ENCODE peak calls at places on chromosomes 6 and 20, in ten cellular contexts. One of them, this sample, is unnamed.

GRCh38 chr6:43009124-43009523 is 4.6 kb downstream of the MEA1 start:
- DNase-seq in cardiac fibroblast: peak
- DNase-seq in mesothelial cell of epicardium: no peak
- DNase-seq in cardiac muscle cell: peak
- DNase-seq in GM12865: peak
- DNase-seq in B cell: no peak
- DNase-seq in sigmoid colon: no peak
- DNase-seq in AG09319: no peak
- DNase-seq in CD8-positive, alpha-beta T cell: peak
- DNase-seq in upper lobe of left lung: no peak
- DNase-seq in this sample: no peak

GRCh38 chr6:138809677-138810076 is 13.8 kb downstream of the ECT2L start:
- DNase-seq in cardiac fibroblast: no peak
- DNase-seq in mesothelial cell of epicardium: no peak
- DNase-seq in cardiac muscle cell: no peak
- DNase-seq in GM12865: no peak
- DNase-seq in B cell: no peak
- DNase-seq in sigmoid colon: no peak
- DNase-seq in AG09319: no peak
- DNase-seq in CD8-positive, alpha-beta T cell: no peak
- DNase-seq in upper lobe of left lung: no peak
- DNase-seq in this sample: no peak

GRCh38 chr6:56259682-56260081 is 12.3 kb upstream of the COL21A1 start:
- DNase-seq in cardiac fibroblast: peak
- DNase-seq in mesothelial cell of epicardium: peak
- DNase-seq in cardiac muscle cell: peak
- DNase-seq in GM12865: no peak
- DNase-seq in B cell: no peak
- DNase-seq in sigmoid colon: no peak
- DNase-seq in AG09319: no peak
- DNase-seq in CD8-positive, alpha-beta T cell: no peak
- DNase-seq in upper lobe of left lung: no peak
- DNase-seq in this sample: peak

GRCh38 chr6:25006565-25007001 is 70.8 kb upstream of the RIPOR2 start:
- DNase-seq in cardiac fibroblast: peak
- DNase-seq in mesothelial cell of epicardium: no peak
- DNase-seq in cardiac muscle cell: peak
- DNase-seq in GM12865: peak
- DNase-seq in B cell: peak
- DNase-seq in sigmoid colon: peak
- DNase-seq in AG09319: no peak
- DNase-seq in CD8-positive, alpha-beta T cell: peak
- DNase-seq in upper lobe of left lung: peak
- DNase-seq in this sample: no peak

GRCh38 chr6:158770533-158770932 is 48.6 kb downstream of the EZR start:
- DNase-seq in cardiac fibroblast: peak
- DNase-seq in mesothelial cell of epicardium: no peak
- DNase-seq in cardiac muscle cell: no peak
- DNase-seq in GM12865: no peak
- DNase-seq in B cell: no peak
- DNase-seq in sigmoid colon: peak
- DNase-seq in AG09319: no peak
- DNase-seq in CD8-positive, alpha-beta T cell: no peak
- DNase-seq in upper lobe of left lung: no peak
- DNase-seq in this sample: no peak

GRCh38 chr6:52307900-52308372 is 23.4 kb upstream of the MCM3 start:
- DNase-seq in cardiac fibroblast: no peak
- DNase-seq in mesothelial cell of epicardium: no peak
- DNase-seq in cardiac muscle cell: no peak
- DNase-seq in GM12865: peak
- DNase-seq in B cell: no peak
- DNase-seq in sigmoid colon: no peak
- DNase-seq in AG09319: no peak
- DNase-seq in CD8-positive, alpha-beta T cell: no peak
- DNase-seq in upper lobe of left lung: no peak
- DNase-seq in this sample: no peak

GRCh38 chr20:63639093-63639860 is 12.4 kb upstream of the GMEB2 start:
- DNase-seq in cardiac fibroblast: no peak
- DNase-seq in mesothelial cell of epicardium: no peak
- DNase-seq in cardiac muscle cell: no peak
- DNase-seq in GM12865: peak
- DNase-seq in B cell: peak
- DNase-seq in sigmoid colon: no peak
- DNase-seq in AG09319: no peak
- DNase-seq in CD8-positive, alpha-beta T cell: peak
- DNase-seq in upper lobe of left lung: peak
- DNase-seq in this sample: no peak

GRCh38 chr6:25639653-25640052 is 12.4 kb upstream of the SCGN start:
- DNase-seq in cardiac fibroblast: no peak
- DNase-seq in mesothelial cell of epicardium: no peak
- DNase-seq in cardiac muscle cell: no peak
- DNase-seq in GM12865: no peak
- DNase-seq in B cell: no peak
- DNase-seq in sigmoid colon: no peak
- DNase-seq in AG09319: no peak
- DNase-seq in CD8-positive, alpha-beta T cell: no peak
- DNase-seq in upper lobe of left lung: no peak
- DNase-seq in this sample: no peak

GRCh38 chr6:111589366-111589765 is 16.3 kb downstream of the TRAF3IP2 start:
- DNase-seq in cardiac fibroblast: peak
- DNase-seq in mesothelial cell of epicardium: no peak
- DNase-seq in cardiac muscle cell: peak
- DNase-seq in GM12865: no peak
- DNase-seq in B cell: no peak
- DNase-seq in sigmoid colon: no peak
- DNase-seq in AG09319: peak
- DNase-seq in CD8-positive, alpha-beta T cell: no peak
- DNase-seq in upper lobe of left lung: no peak
- DNase-seq in this sample: peak

GRCh38 chr6:76862966-76863365 is 600.3 kb downstream of the HTR1B start:
- DNase-seq in cardiac fibroblast: peak
- DNase-seq in mesothelial cell of epicardium: no peak
- DNase-seq in cardiac muscle cell: peak
- DNase-seq in GM12865: no peak
- DNase-seq in B cell: no peak
- DNase-seq in sigmoid colon: no peak
- DNase-seq in AG09319: no peak
- DNase-seq in CD8-positive, alpha-beta T cell: no peak
- DNase-seq in upper lobe of left lung: no peak
- DNase-seq in this sample: no peak

DNA sequence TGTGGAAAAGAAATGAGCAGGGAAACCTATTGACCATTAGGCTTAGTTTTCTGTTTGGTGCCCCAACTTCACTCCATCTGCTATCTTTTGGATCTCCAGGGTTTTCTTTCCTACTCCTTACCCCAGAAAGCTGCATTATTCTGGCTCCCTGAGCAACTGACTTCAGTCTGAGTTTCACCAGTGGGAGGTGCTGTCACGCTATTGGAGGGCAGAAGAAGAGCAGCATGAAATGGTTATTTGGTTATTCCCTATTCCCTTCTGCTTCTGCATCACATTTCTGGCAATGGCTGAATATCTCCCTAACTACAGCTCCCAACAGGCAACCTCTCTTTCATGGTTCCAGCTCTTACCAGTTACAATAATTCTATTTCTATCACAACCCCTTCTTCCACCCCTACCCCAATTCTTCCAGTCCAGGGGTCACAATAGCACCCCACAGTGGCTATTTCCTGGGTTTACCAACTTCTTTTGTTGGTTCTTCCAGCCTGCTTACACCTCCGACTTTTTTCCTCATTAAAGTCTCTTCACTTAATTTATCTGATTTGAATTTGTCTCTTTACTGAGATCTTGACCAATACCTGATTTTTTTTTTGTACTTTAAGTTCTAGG is 311.5 kb downstream of the PLCB1 start:
- DNase-seq in cardiac fibroblast: no peak
- DNase-seq in mesothelial cell of epicardium: no peak
- DNase-seq in cardiac muscle cell: no peak
- DNase-seq in GM12865: no peak
- DNase-seq in B cell: no peak
- DNase-seq in sigmoid colon: no peak
- DNase-seq in AG09319: no peak
- DNase-seq in CD8-positive, alpha-beta T cell: no peak
- DNase-seq in upper lobe of left lung: no peak
- DNase-seq in this sample: no peak
- TF ChIP-seq CTCF in cardiac fibroblast: no peak
- TF ChIP-seq CTCF in mesothelial cell of epicardium: no peak
- TF ChIP-seq CTCF in cardiac muscle cell: no peak
- TF ChIP-seq CTCF in GM12865: no peak
- TF ChIP-seq CTCF in B cell: no peak
- TF ChIP-seq CTCF in sigmoid colon: no peak
- TF ChIP-seq CTCF in AG09319: no peak
- TF ChIP-seq CTCF in CD8-positive, alpha-beta T cell: no peak
- TF ChIP-seq CTCF in upper lobe of left lung: no peak
- TF ChIP-seq CTCF in this sample: no peak

GRCh38 chr6:161354956-161355355 is 81.1 kb upstream of the AGPAT4 start:
- DNase-seq in cardiac fibroblast: no peak
- DNase-seq in mesothelial cell of epicardium: no peak
- DNase-seq in cardiac muscle cell: no peak
- DNase-seq in GM12865: no peak
- DNase-seq in B cell: no peak
- DNase-seq in sigmoid colon: no peak
- DNase-seq in AG09319: no peak
- DNase-seq in CD8-positive, alpha-beta T cell: no peak
- DNase-seq in upper lobe of left lung: no peak
- DNase-seq in this sample: no peak

GRCh38 chr6:161354241-161354840 is 80.5 kb upstream of the AGPAT4 start:
- DNase-seq in cardiac fibroblast: no peak
- DNase-seq in mesothelial cell of epicardium: no peak
- DNase-seq in cardiac muscle cell: no peak
- DNase-seq in GM12865: no peak
- DNase-seq in B cell: no peak
- DNase-seq in sigmoid colon: no peak
- DNase-seq in AG09319: no peak
- DNase-seq in CD8-positive, alpha-beta T cell: no peak
- DNase-seq in upper lobe of left lung: no peak
- DNase-seq in this sample: no peak

GRCh38 chr6:161355731-161356130 is 81.9 kb upstream of the AGPAT4 start:
- DNase-seq in cardiac fibroblast: no peak
- DNase-seq in mesothelial cell of epicardium: no peak
- DNase-seq in cardiac muscle cell: no peak
- DNase-seq in GM12865: no peak
- DNase-seq in B cell: no peak
- DNase-seq in sigmoid colon: no peak
- DNase-seq in AG09319: no peak
- DNase-seq in CD8-positive, alpha-beta T cell: no peak
- DNase-seq in upper lobe of left lung: no peak
- DNase-seq in this sample: no peak

GRCh38 chr6:161351855-161352254 is 78.0 kb upstream of the AGPAT4 start:
- DNase-seq in cardiac fibroblast: no peak
- DNase-seq in mesothelial cell of epicardium: no peak
- DNase-seq in cardiac muscle cell: no peak
- DNase-seq in GM12865: no peak
- DNase-seq in B cell: no peak
- DNase-seq in sigmoid colon: no peak
- DNase-seq in AG09319: no peak
- DNase-seq in CD8-positive, alpha-beta T cell: no peak
- DNase-seq in upper lobe of left lung: no peak
- DNase-seq in this sample: no peak

GRCh38 chr6:161353208-161353613 is 79.3 kb upstream of the AGPAT4 start:
- DNase-seq in cardiac fibroblast: peak
- DNase-seq in mesothelial cell of epicardium: no peak
- DNase-seq in cardiac muscle cell: peak
- DNase-seq in GM12865: no peak
- DNase-seq in B cell: no peak
- DNase-seq in sigmoid colon: no peak
- DNase-seq in AG09319: no peak
- DNase-seq in CD8-positive, alpha-beta T cell: no peak
- DNase-seq in upper lobe of left lung: no peak
- DNase-seq in this sample: no peak
- TF ChIP-seq CTCF in cardiac fibroblast: peak
- TF ChIP-seq CTCF in mesothelial cell of epicardium: no peak
- TF ChIP-seq CTCF in cardiac muscle cell: peak
- TF ChIP-seq CTCF in GM12865: no peak
- TF ChIP-seq CTCF in B cell: no peak
- TF ChIP-seq CTCF in sigmoid colon: no peak
- TF ChIP-seq CTCF in AG09319: no peak
- TF ChIP-seq CTCF in CD8-positive, alpha-beta T cell: no peak
- TF ChIP-seq CTCF in upper lobe of left lung: peak
- TF ChIP-seq CTCF in this sample: no peak

GRCh38 chr6:89034586-89035251 is 45.8 kb upstream of the PNRC1 start:
- DNase-seq in cardiac fibroblast: peak
- DNase-seq in mesothelial cell of epicardium: no peak
- DNase-seq in cardiac muscle cell: peak
- DNase-seq in GM12865: no peak
- DNase-seq in B cell: no peak
- DNase-seq in sigmoid colon: peak
- DNase-seq in AG09319: no peak
- DNase-seq in CD8-positive, alpha-beta T cell: no peak
- DNase-seq in upper lobe of left lung: peak
- DNase-seq in this sample: peak

GRCh38 chr6:89028774-89029173 is 51.8 kb upstream of the PNRC1 start:
- DNase-seq in cardiac fibroblast: no peak
- DNase-seq in mesothelial cell of epicardium: no peak
- DNase-seq in cardiac muscle cell: no peak
- DNase-seq in GM12865: no peak
- DNase-seq in B cell: no peak
- DNase-seq in sigmoid colon: no peak
- DNase-seq in AG09319: no peak
- DNase-seq in CD8-positive, alpha-beta T cell: no peak
- DNase-seq in upper lobe of left lung: no peak
- DNase-seq in this sample: no peak

GRCh38 chr6:89035252-89036106 is 45.1 kb upstream of the PNRC1 start:
- DNase-seq in cardiac fibroblast: peak
- DNase-seq in mesothelial cell of epicardium: peak
- DNase-seq in cardiac muscle cell: peak
- DNase-seq in GM12865: no peak
- DNase-seq in B cell: no peak
- DNase-seq in sigmoid colon: peak
- DNase-seq in AG09319: peak
- DNase-seq in CD8-positive, alpha-beta T cell: no peak
- DNase-seq in upper lobe of left lung: peak
- DNase-seq in this sample: peak

GRCh38 chr6:89037156-89037900 is 43.2 kb upstream of the PNRC1 start:
- DNase-seq in cardiac fibroblast: no peak
- DNase-seq in mesothelial cell of epicardium: no peak
- DNase-seq in cardiac muscle cell: peak
- DNase-seq in GM12865: no peak
- DNase-seq in B cell: no peak
- DNase-seq in sigmoid colon: peak
- DNase-seq in AG09319: no peak
- DNase-seq in CD8-positive, alpha-beta T cell: no peak
- DNase-seq in upper lobe of left lung: peak
- DNase-seq in this sample: no peak

GRCh38 chr6:89032599-89032998 is 48.0 kb upstream of the PNRC1 start:
- DNase-seq in cardiac fibroblast: peak
- DNase-seq in mesothelial cell of epicardium: no peak
- DNase-seq in cardiac muscle cell: peak
- DNase-seq in GM12865: peak
- DNase-seq in B cell: no peak
- DNase-seq in sigmoid colon: no peak
- DNase-seq in AG09319: no peak
- DNase-seq in CD8-positive, alpha-beta T cell: peak
- DNase-seq in upper lobe of left lung: no peak
- DNase-seq in this sample: no peak
- TF ChIP-seq CTCF in cardiac fibroblast: peak
- TF ChIP-seq CTCF in mesothelial cell of epicardium: no peak
- TF ChIP-seq CTCF in cardiac muscle cell: peak
- TF ChIP-seq CTCF in GM12865: peak
- TF ChIP-seq CTCF in B cell: no peak
- TF ChIP-seq CTCF in sigmoid colon: peak
- TF ChIP-seq CTCF in AG09319: no peak
- TF ChIP-seq CTCF in CD8-positive, alpha-beta T cell: no peak
- TF ChIP-seq CTCF in upper lobe of left lung: no peak
- TF ChIP-seq CTCF in this sample: no peak

GRCh38 chr6:97282726-97283617 is at the start of gene MMS22L:
- DNase-seq in cardiac fibroblast: peak
- DNase-seq in mesothelial cell of epicardium: peak
- DNase-seq in cardiac muscle cell: peak
- DNase-seq in GM12865: peak
- DNase-seq in B cell: peak
- DNase-seq in sigmoid colon: peak
- DNase-seq in AG09319: peak
- DNase-seq in CD8-positive, alpha-beta T cell: peak
- DNase-seq in upper lobe of left lung: peak
- DNase-seq in this sample: peak
- TF ChIP-seq CTCF in cardiac fibroblast: no peak
- TF ChIP-seq CTCF in mesothelial cell of epicardium: no peak
- TF ChIP-seq CTCF in cardiac muscle cell: no peak
- TF ChIP-seq CTCF in GM12865: no peak
- TF ChIP-seq CTCF in B cell: no peak
- TF ChIP-seq CTCF in sigmoid colon: no peak
- TF ChIP-seq CTCF in AG09319: no peak
- TF ChIP-seq CTCF in CD8-positive, alpha-beta T cell: no peak
- TF ChIP-seq CTCF in upper lobe of left lung: no peak
- TF ChIP-seq CTCF in this sample: no peak

This sample was measured in AG09309.